ENCODE peak calls at places on chromosome 19, in nine cellular contexts. One of them, this sample, is unnamed.

GRCh38 chr19:45789035-45789786 is 3.4 kb downstream of the DMWD start:
- DNase-seq in H7: no peak
- DNase-seq in AG04450: no peak
- DNase-seq in endodermal cell: no peak
- DNase-seq in AG10803: no peak
- DNase-seq in colonic mucosa: no peak
- DNase-seq in lower leg skin: no peak
- DNase-seq in cardiac fibroblast: no peak
- DNase-seq in fibroblast of the aortic adventitia: no peak
- DNase-seq in this sample: no peak

GRCh38 chr19:51811344-51811743 is 16.4 kb downstream of the FPR3 start:
- DNase-seq in H7: no peak
- DNase-seq in AG04450: no peak
- DNase-seq in endodermal cell: no peak
- DNase-seq in AG10803: no peak
- DNase-seq in colonic mucosa: no peak
- DNase-seq in lower leg skin: no peak
- DNase-seq in cardiac fibroblast: no peak
- DNase-seq in fibroblast of the aortic adventitia: no peak
- DNase-seq in this sample: no peak

GRCh38 chr19:36254848-36255247 is 39.9 kb downstream of the ZNF146 start:
- DNase-seq in H7: no peak
- DNase-seq in AG04450: no peak
- DNase-seq in endodermal cell: no peak
- DNase-seq in AG10803: no peak
- DNase-seq in colonic mucosa: no peak
- DNase-seq in lower leg skin: no peak
- DNase-seq in cardiac fibroblast: no peak
- DNase-seq in fibroblast of the aortic adventitia: no peak
- DNase-seq in this sample: no peak

GRCh38 chr19:31883299-31883990 is 462.0 kb upstream of the ZNF507 start:
- DNase-seq in H7: no peak
- DNase-seq in AG04450: no peak
- DNase-seq in endodermal cell: no peak
- DNase-seq in AG10803: no peak
- DNase-seq in colonic mucosa: no peak
- DNase-seq in lower leg skin: peak; percentile 82
- DNase-seq in cardiac fibroblast: no peak
- DNase-seq in fibroblast of the aortic adventitia: no peak
- DNase-seq in this sample: no peak

GRCh38 chr19:49119411-49120324 is at the start of gene PPFIA3:
- DNase-seq in H7: peak; percentile 89
- DNase-seq in AG04450: no peak
- DNase-seq in endodermal cell: peak; percentile 87
- DNase-seq in AG10803: peak; percentile 53
- DNase-seq in colonic mucosa: peak; percentile 59
- DNase-seq in lower leg skin: peak; percentile 94
- DNase-seq in cardiac fibroblast: peak; percentile 68
- DNase-seq in fibroblast of the aortic adventitia: peak; percentile 46
- DNase-seq in this sample: no peak

GRCh38 chr19:35226748-35227147 is 1.8 kb downstream of the FAM187B start:
- DNase-seq in H7: no peak
- DNase-seq in AG04450: no peak
- DNase-seq in endodermal cell: no peak
- DNase-seq in AG10803: no peak
- DNase-seq in colonic mucosa: no peak
- DNase-seq in lower leg skin: peak; percentile 54
- DNase-seq in cardiac fibroblast: no peak
- DNase-seq in fibroblast of the aortic adventitia: no peak
- DNase-seq in this sample: no peak

GRCh38 chr19:51489113-51489512 is 10.8 kb downstream of the CEACAM18 start:
- DNase-seq in H7: no peak
- DNase-seq in AG04450: no peak
- DNase-seq in endodermal cell: no peak
- DNase-seq in AG10803: no peak
- DNase-seq in colonic mucosa: no peak
- DNase-seq in lower leg skin: peak; percentile 12
- DNase-seq in cardiac fibroblast: no peak
- DNase-seq in fibroblast of the aortic adventitia: no peak
- DNase-seq in this sample: no peak

GRCh38 chr19:2949939-2950285 is 5.1 kb upstream of the ZNF77 start:
- DNase-seq in H7: no peak
- DNase-seq in AG04450: no peak
- DNase-seq in endodermal cell: no peak
- DNase-seq in AG10803: peak; percentile 7
- DNase-seq in colonic mucosa: no peak
- DNase-seq in lower leg skin: no peak
- DNase-seq in cardiac fibroblast: peak; percentile 79
- DNase-seq in fibroblast of the aortic adventitia: peak; percentile 64
- DNase-seq in this sample: no peak

GRCh38 chr19:38268539-38268938 is 4.2 kb downstream of the SPINT2 start:
- DNase-seq in H7: no peak
- DNase-seq in AG04450: no peak
- DNase-seq in endodermal cell: no peak
- DNase-seq in AG10803: no peak
- DNase-seq in colonic mucosa: no peak
- DNase-seq in lower leg skin: no peak
- DNase-seq in cardiac fibroblast: no peak
- DNase-seq in fibroblast of the aortic adventitia: no peak
- DNase-seq in this sample: no peak

GRCh38 chr19:32566246-32566830 is 14.7 kb upstream of the PDCD5 start:
- DNase-seq in H7: no peak
- DNase-seq in AG04450: no peak
- DNase-seq in endodermal cell: no peak
- DNase-seq in AG10803: peak; percentile 55
- DNase-seq in colonic mucosa: no peak
- DNase-seq in lower leg skin: peak; percentile 46
- DNase-seq in cardiac fibroblast: peak; percentile 5
- DNase-seq in fibroblast of the aortic adventitia: peak; percentile 13
- DNase-seq in this sample: peak; percentile 25

GRCh38 chr19:38551450-38551813 is 66.3 kb downstream of the MAP4K1 start:
- DNase-seq in H7: no peak
- DNase-seq in AG04450: no peak
- DNase-seq in endodermal cell: no peak
- DNase-seq in AG10803: no peak
- DNase-seq in colonic mucosa: no peak
- DNase-seq in lower leg skin: no peak
- DNase-seq in cardiac fibroblast: no peak
- DNase-seq in fibroblast of the aortic adventitia: no peak
- DNase-seq in this sample: no peak

GRCh38 chr19:15283141-15283885 is 49.0 kb downstream of the BRD4 start:
- DNase-seq in H7: no peak
- DNase-seq in AG04450: peak; percentile 33
- DNase-seq in endodermal cell: no peak
- DNase-seq in AG10803: peak; percentile 92
- DNase-seq in colonic mucosa: no peak
- DNase-seq in lower leg skin: no peak
- DNase-seq in cardiac fibroblast: peak; percentile 55
- DNase-seq in fibroblast of the aortic adventitia: peak; percentile 83
- DNase-seq in this sample: no peak

GRCh38 chr19:36115453-36116343 is at the start of gene TBCB:
- DNase-seq in H7: peak; percentile 97
- DNase-seq in AG04450: no peak
- DNase-seq in endodermal cell: no peak
- DNase-seq in AG10803: peak; percentile 30
- DNase-seq in colonic mucosa: peak; percentile 93
- DNase-seq in lower leg skin: peak; percentile 96
- DNase-seq in cardiac fibroblast: peak; percentile 46
- DNase-seq in fibroblast of the aortic adventitia: peak; percentile 29
- DNase-seq in this sample: no peak

GRCh38 chr19:1933245-1933644 is 7.7 kb upstream of the CSNK1G2 start:
- DNase-seq in H7: no peak
- DNase-seq in AG04450: no peak
- DNase-seq in endodermal cell: no peak
- DNase-seq in AG10803: no peak
- DNase-seq in colonic mucosa: no peak
- DNase-seq in lower leg skin: no peak
- DNase-seq in cardiac fibroblast: no peak
- DNase-seq in fibroblast of the aortic adventitia: no peak
- DNase-seq in this sample: no peak

GRCh38 chr19:35757231-35757748 is 461 bp upstream of the HSPB6 start:
- DNase-seq in H7: peak; percentile 74
- DNase-seq in AG04450: peak; percentile 85
- DNase-seq in endodermal cell: no peak
- DNase-seq in AG10803: peak; percentile 88
- DNase-seq in colonic mucosa: peak; percentile 70
- DNase-seq in lower leg skin: peak; percentile 95
- DNase-seq in cardiac fibroblast: peak; percentile 99
- DNase-seq in fibroblast of the aortic adventitia: peak; percentile 100
- DNase-seq in this sample: peak; percentile 98

DNA sequence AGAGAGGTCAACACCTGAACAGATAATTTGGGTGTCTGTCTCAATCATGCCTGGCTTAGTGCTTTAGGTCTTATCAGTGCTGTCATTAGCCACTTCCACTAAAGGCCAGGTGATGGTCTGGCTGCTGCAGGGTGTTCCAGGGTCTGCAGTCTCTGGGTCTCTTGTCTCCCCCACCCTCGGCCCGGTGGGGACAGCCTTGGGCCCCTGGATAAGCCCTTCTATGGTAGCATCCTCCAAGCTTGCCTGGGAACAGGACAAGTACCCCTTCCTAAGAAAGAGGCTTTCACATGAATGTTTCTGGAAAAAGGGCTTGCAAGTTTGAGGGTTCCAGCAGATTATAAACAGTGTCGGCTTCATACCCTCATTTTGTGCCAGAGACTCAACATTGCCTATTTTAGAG is 29.3 kb upstream of the ZNF536 start:
- DNase-seq in H7: no peak
- DNase-seq in AG04450: no peak
- DNase-seq in endodermal cell: no peak
- DNase-seq in AG10803: no peak
- DNase-seq in colonic mucosa: no peak
- DNase-seq in lower leg skin: peak; percentile 52
- DNase-seq in cardiac fibroblast: no peak
- DNase-seq in fibroblast of the aortic adventitia: no peak
- DNase-seq in this sample: no peak
- H3K4me3 ChIP-seq in H7: no peak overlapping the region
- H3K4me3 ChIP-seq in AG04450: no peak overlapping the region
- H3K4me3 ChIP-seq in endodermal cell: no peak overlapping the region
- H3K4me3 ChIP-seq in AG10803: no peak overlapping the region
- H3K4me3 ChIP-seq in colonic mucosa: no peak overlapping the region
- H3K4me3 ChIP-seq in lower leg skin: no peak overlapping the region
- H3K4me3 ChIP-seq in cardiac fibroblast: no peak overlapping the region
- H3K4me3 ChIP-seq in fibroblast of the aortic adventitia: no peak overlapping the region
- H3K4me3 ChIP-seq in this sample: no peak overlapping the region

DNA sequence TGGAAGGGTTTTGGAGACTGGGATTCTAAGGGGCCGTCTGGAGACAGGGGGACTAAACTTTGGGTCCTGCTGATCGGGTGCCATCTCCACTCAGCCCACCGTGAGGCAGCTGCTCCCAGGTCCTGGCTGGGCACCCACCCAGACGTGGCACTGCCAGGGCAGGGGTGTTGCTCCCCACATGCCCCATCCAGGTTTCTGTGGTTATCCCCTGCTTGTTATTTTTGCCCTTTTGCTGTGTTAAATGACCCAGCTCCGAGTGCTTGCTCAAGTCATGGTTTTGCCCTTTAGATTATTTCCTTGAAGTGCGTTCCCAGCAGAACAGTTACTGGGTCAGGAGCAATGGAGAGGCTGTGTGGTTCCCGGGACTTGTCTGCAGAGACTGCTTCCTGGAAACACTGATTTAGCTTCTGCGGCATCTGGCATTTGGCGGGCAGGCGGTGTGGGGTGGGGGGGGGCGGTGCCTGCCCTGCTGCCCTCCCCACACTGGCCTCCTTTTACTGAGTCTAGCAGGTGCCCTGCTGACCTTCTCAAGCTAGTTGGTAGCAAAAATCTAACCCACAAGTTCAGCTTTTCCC is 1.9 kb downstream of the RAB11B start:
- DNase-seq in H7: no peak
- DNase-seq in AG04450: no peak
- DNase-seq in endodermal cell: no peak
- DNase-seq in AG10803: peak; percentile 58
- DNase-seq in colonic mucosa: no peak
- DNase-seq in lower leg skin: no peak
- DNase-seq in cardiac fibroblast: peak; percentile 39
- DNase-seq in fibroblast of the aortic adventitia: no peak
- DNase-seq in this sample: no peak
- H3K4me3 ChIP-seq in H7: no peak overlapping the region
- H3K4me3 ChIP-seq in AG04450: no peak overlapping the region
- H3K4me3 ChIP-seq in endodermal cell: no peak overlapping the region
- H3K4me3 ChIP-seq in AG10803: peak overlapping the region; percentile 10
- H3K4me3 ChIP-seq in colonic mucosa: no peak overlapping the region
- H3K4me3 ChIP-seq in lower leg skin: no peak overlapping the region
- H3K4me3 ChIP-seq in cardiac fibroblast: no peak overlapping the region
- H3K4me3 ChIP-seq in fibroblast of the aortic adventitia: no peak overlapping the region
- H3K4me3 ChIP-seq in this sample: no peak overlapping the region

DNA sequence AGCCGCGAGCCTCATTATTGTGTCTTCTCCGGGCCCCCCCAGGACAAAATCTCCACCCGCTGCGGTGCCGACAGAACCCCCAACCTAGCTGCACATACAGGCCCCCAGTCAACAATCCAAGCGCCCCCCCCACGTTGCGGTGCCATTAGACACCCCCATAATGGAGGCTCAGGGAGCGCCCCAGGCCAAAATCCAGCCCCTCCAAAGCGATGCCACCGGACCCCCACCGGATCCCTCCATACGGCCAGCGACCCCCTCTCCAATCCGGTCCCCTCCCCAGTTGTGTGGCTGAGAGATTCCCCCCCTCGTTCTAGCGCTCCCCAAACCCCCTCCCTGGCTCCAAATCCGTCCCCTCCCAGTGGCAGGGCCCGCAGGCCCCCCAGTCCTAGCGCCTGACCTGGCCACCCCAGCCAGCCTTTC is 21.5 kb upstream of the SEMA6B start:
- DNase-seq in H7: no peak
- DNase-seq in AG04450: no peak
- DNase-seq in endodermal cell: peak; percentile 48
- DNase-seq in AG10803: no peak
- DNase-seq in colonic mucosa: no peak
- DNase-seq in lower leg skin: no peak
- DNase-seq in cardiac fibroblast: no peak
- DNase-seq in fibroblast of the aortic adventitia: no peak
- DNase-seq in this sample: no peak
- H3K4me3 ChIP-seq in H7: peak overlapping the region; percentile 64
- H3K4me3 ChIP-seq in AG04450: peak overlapping the region; percentile 27
- H3K4me3 ChIP-seq in endodermal cell: peak overlapping the region; percentile 72
- H3K4me3 ChIP-seq in AG10803: no peak overlapping the region
- H3K4me3 ChIP-seq in colonic mucosa: no peak overlapping the region
- H3K4me3 ChIP-seq in lower leg skin: no peak overlapping the region
- H3K4me3 ChIP-seq in cardiac fibroblast: peak overlapping the region; percentile 34
- H3K4me3 ChIP-seq in fibroblast of the aortic adventitia: peak overlapping the region; percentile 58
- H3K4me3 ChIP-seq in this sample: peak overlapping the region; percentile 47

DNA sequence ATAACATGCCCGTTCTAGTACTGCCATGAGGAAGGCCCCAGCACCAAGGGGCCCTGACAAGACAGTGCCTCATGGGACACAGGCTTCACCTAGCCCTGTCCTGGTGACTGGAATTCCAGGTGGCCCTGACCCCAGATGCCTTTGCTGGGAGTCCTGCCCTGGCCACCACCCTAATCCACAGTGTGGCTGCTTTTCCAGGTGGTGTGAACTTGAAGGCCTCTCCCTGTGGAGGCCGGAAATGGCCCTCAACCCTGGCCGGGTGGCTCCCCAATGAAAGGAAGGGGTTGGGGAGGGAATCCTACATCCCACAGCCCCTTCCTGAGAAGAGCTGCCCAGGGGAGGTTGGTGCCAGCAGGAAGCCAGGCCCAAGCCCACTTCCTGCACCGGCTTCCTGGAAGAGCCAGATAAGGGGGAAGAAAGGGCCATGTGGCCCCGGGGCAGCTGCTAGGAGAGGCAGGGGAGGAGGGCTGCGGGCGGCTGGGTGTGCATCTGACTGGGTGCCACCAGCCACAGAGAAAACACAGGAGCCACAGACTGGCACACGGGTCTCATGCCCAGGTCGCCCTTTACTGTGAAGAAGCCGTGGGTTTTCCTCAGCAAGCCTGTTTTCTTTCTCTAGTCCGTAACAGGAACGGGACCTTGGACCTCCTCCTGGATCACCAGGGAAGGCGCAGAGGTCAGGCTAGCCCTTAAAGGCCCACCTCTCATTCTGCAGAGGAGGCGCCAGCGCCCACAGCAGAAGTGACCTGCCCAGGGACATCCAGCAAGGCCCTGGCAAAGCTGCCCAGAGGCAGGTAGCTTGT is 4.7 kb downstream of the LSM4 start:
- DNase-seq in H7: peak; percentile 40
- DNase-seq in AG04450: no peak
- DNase-seq in endodermal cell: no peak
- DNase-seq in AG10803: no peak
- DNase-seq in colonic mucosa: no peak
- DNase-seq in lower leg skin: no peak
- DNase-seq in cardiac fibroblast: no peak
- DNase-seq in fibroblast of the aortic adventitia: no peak
- DNase-seq in this sample: no peak
- H3K4me3 ChIP-seq in H7: no peak overlapping the region
- H3K4me3 ChIP-seq in AG04450: no peak overlapping the region
- H3K4me3 ChIP-seq in endodermal cell: no peak overlapping the region
- H3K4me3 ChIP-seq in AG10803: no peak overlapping the region
- H3K4me3 ChIP-seq in colonic mucosa: no peak overlapping the region
- H3K4me3 ChIP-seq in lower leg skin: no peak overlapping the region
- H3K4me3 ChIP-seq in cardiac fibroblast: no peak overlapping the region
- H3K4me3 ChIP-seq in fibroblast of the aortic adventitia: no peak overlapping the region
- H3K4me3 ChIP-seq in this sample: no peak overlapping the region